ENCODE peak calls at places on chromosomes 7 and 10, in seven cellular contexts. One of them, this sample, is unnamed.

GRCh38 chr10:988667-989545 is 672 bp downstream of the GTPBP4 start:
- DNase-seq in T-helper 2 cell: no peak
- DNase-seq in nucleus accumbens: no peak
- DNase-seq in NCI-H510A: no peak
- DNase-seq in Panc1: no peak
- DNase-seq in myocyte: no peak
- DNase-seq in cerebellum: no peak
- DNase-seq in this sample: peak; percentile 26

GRCh38 chr10:103709341-103709920 is 145.9 kb downstream of the SH3PXD2A start:
- DNase-seq in myocyte: peak; percentile 88
- DNase-seq in T-helper 2 cell: no peak
- DNase-seq in Panc1: no peak
- DNase-seq in NCI-H510A: no peak
- DNase-seq in cerebellum: no peak
- DNase-seq in nucleus accumbens: peak; percentile 55
- DNase-seq in this sample: no peak

GRCh38 chr7:4226166-4226857 is 455.8 kb upstream of the FOXK1 start:
- DNase-seq in myocyte: no peak
- DNase-seq in NCI-H510A: no peak
- DNase-seq in T-helper 2 cell: no peak
- DNase-seq in Panc1: no peak
- DNase-seq in nucleus accumbens: no peak
- DNase-seq in cerebellum: no peak
- DNase-seq in this sample: no peak

GRCh38 chr7:105112440-105113418 is 98.7 kb downstream of the KMT2E start:
- DNase-seq in nucleus accumbens: no peak
- DNase-seq in NCI-H510A: no peak
- DNase-seq in cerebellum: no peak
- DNase-seq in T-helper 2 cell: no peak
- DNase-seq in Panc1: no peak
- DNase-seq in myocyte: no peak
- DNase-seq in this sample: no peak

GRCh38 chr10:118259288-118259906 is 82.7 kb downstream of the FAM204A start:
- DNase-seq in Panc1: no peak
- DNase-seq in T-helper 2 cell: no peak
- DNase-seq in myocyte: peak; percentile 37
- DNase-seq in nucleus accumbens: no peak
- DNase-seq in NCI-H510A: no peak
- DNase-seq in cerebellum: no peak
- DNase-seq in this sample: no peak

GRCh38 chr7:105691029-105691691 is 109.9 kb upstream of the EFCAB10 start:
- DNase-seq in nucleus accumbens: no peak
- DNase-seq in T-helper 2 cell: peak; percentile 21
- DNase-seq in myocyte: peak; percentile 32
- DNase-seq in cerebellum: no peak
- DNase-seq in NCI-H510A: no peak
- DNase-seq in Panc1: no peak
- DNase-seq in this sample: peak; percentile 36

GRCh38 chr10:115777646-115778045 is 495.4 kb downstream of the GFRA1 start:
- DNase-seq in NCI-H510A: no peak
- DNase-seq in myocyte: no peak
- DNase-seq in Panc1: no peak
- DNase-seq in nucleus accumbens: no peak
- DNase-seq in T-helper 2 cell: no peak
- DNase-seq in cerebellum: no peak
- DNase-seq in this sample: no peak

GRCh38 chr10:34528320-34528719 is 286.8 kb downstream of the PARD3 start:
- DNase-seq in myocyte: peak; percentile 96
- DNase-seq in T-helper 2 cell: no peak
- DNase-seq in NCI-H510A: peak; percentile 19
- DNase-seq in Panc1: no peak
- DNase-seq in nucleus accumbens: no peak
- DNase-seq in cerebellum: no peak
- DNase-seq in this sample: no peak

GRCh38 chr7:84688671-84689070 is 494.1 kb upstream of the SEMA3A start:
- DNase-seq in Panc1: no peak
- DNase-seq in NCI-H510A: no peak
- DNase-seq in cerebellum: no peak
- DNase-seq in myocyte: no peak
- DNase-seq in nucleus accumbens: no peak
- DNase-seq in T-helper 2 cell: no peak
- DNase-seq in this sample: no peak

GRCh38 chr10:43190775-43191174 is 52.5 kb downstream of the CSGALNACT2 start:
- DNase-seq in myocyte: peak; percentile 66
- DNase-seq in NCI-H510A: no peak
- DNase-seq in cerebellum: no peak
- DNase-seq in Panc1: no peak
- DNase-seq in nucleus accumbens: no peak
- DNase-seq in T-helper 2 cell: no peak
- DNase-seq in this sample: no peak

GRCh38 chr7:42677751-42678231 is 234.1 kb downstream of the C7orf25 start:
- DNase-seq in T-helper 2 cell: no peak
- DNase-seq in cerebellum: no peak
- DNase-seq in Panc1: no peak
- DNase-seq in myocyte: peak; percentile 72
- DNase-seq in NCI-H510A: no peak
- DNase-seq in nucleus accumbens: no peak
- DNase-seq in this sample: no peak

GRCh38 chr7:131548371-131548770 is 8.1 kb downstream of the PODXL start:
- DNase-seq in cerebellum: no peak
- DNase-seq in NCI-H510A: no peak
- DNase-seq in nucleus accumbens: no peak
- DNase-seq in Panc1: no peak
- DNase-seq in myocyte: no peak
- DNase-seq in T-helper 2 cell: no peak
- DNase-seq in this sample: no peak

GRCh38 chr7:75962607-75963382 is 31.6 kb downstream of the TMEM120A start:
- DNase-seq in myocyte: peak; percentile 87
- DNase-seq in cerebellum: no peak
- DNase-seq in T-helper 2 cell: no peak
- DNase-seq in NCI-H510A: no peak
- DNase-seq in nucleus accumbens: no peak
- DNase-seq in Panc1: no peak
- DNase-seq in this sample: no peak

GRCh38 chr7:139108256-139109187 is 998 bp downstream of the ZC3HAV1 start:
- DNase-seq in nucleus accumbens: no peak
- DNase-seq in myocyte: peak; percentile 34
- DNase-seq in T-helper 2 cell: no peak
- DNase-seq in NCI-H510A: no peak
- DNase-seq in Panc1: no peak
- DNase-seq in cerebellum: no peak
- DNase-seq in this sample: no peak

GRCh38 chr7:94243312-94243711 is 151.4 kb upstream of the COL1A2 start:
- DNase-seq in myocyte: no peak
- DNase-seq in nucleus accumbens: no peak
- DNase-seq in T-helper 2 cell: no peak
- DNase-seq in cerebellum: no peak
- DNase-seq in Panc1: no peak
- DNase-seq in NCI-H510A: no peak
- DNase-seq in this sample: no peak

GRCh38 chr10:72124984-72125383 is 36.6 kb upstream of the SPOCK2 start:
- DNase-seq in nucleus accumbens: no peak
- DNase-seq in myocyte: peak; percentile 49
- DNase-seq in T-helper 2 cell: no peak
- DNase-seq in cerebellum: peak; percentile 8
- DNase-seq in Panc1: no peak
- DNase-seq in NCI-H510A: no peak
- DNase-seq in this sample: no peak